ENCODE peak calls at places on chromosome X, in six cellular contexts. One of them, this sample, is unnamed.
A peak's percentile ranks its signal among the peaks of the same experiment; 100 is the strongest.

GRCh38 chrX:1521459-1521956 is 15.5 kb downstream of the P2RY8 start:
- DNase-seq in right cardiac atrium: no peak
- DNase-seq in GM06990: peak; percentile 89
- DNase-seq in B cell: peak; percentile 92
- DNase-seq in Caki2: no peak
- DNase-seq in mesendoderm: peak; percentile 81
- DNase-seq in this sample: no peak

GRCh38 chrX:108701633-108702032 is 34.7 kb downstream of the IRS4 start:
- DNase-seq in right cardiac atrium: no peak
- DNase-seq in GM06990: no peak
- DNase-seq in B cell: no peak
- DNase-seq in Caki2: no peak
- DNase-seq in mesendoderm: no peak
- DNase-seq in this sample: no peak

GRCh38 chrX:3175659-3176438 is 134.6 kb downstream of the ARSF start:
- DNase-seq in right cardiac atrium: no peak
- DNase-seq in GM06990: no peak
- DNase-seq in B cell: no peak
- DNase-seq in Caki2: peak; percentile 66
- DNase-seq in mesendoderm: no peak
- DNase-seq in this sample: no peak

GRCh38 chrX:78753571-78753970 is 6.1 kb downstream of the LPAR4 start:
- DNase-seq in right cardiac atrium: no peak
- DNase-seq in GM06990: no peak
- DNase-seq in B cell: no peak
- DNase-seq in Caki2: no peak
- DNase-seq in mesendoderm: no peak
- DNase-seq in this sample: no peak

GRCh38 chrX:27309406-27309805 is 153.7 kb downstream of the PPP4R3C start:
- DNase-seq in right cardiac atrium: no peak
- DNase-seq in GM06990: no peak
- DNase-seq in B cell: no peak
- DNase-seq in Caki2: no peak
- DNase-seq in mesendoderm: no peak
- DNase-seq in this sample: no peak

GRCh38 chrX:17411189-17411588 is 36.2 kb downstream of the NHS start:
- DNase-seq in right cardiac atrium: no peak
- DNase-seq in GM06990: no peak
- DNase-seq in B cell: no peak
- DNase-seq in Caki2: peak; percentile 7
- DNase-seq in mesendoderm: no peak
- DNase-seq in this sample: no peak

GRCh38 chrX:126489141-126489540 is 63.5 kb downstream of the DCAF12L1 start:
- DNase-seq in right cardiac atrium: no peak
- DNase-seq in GM06990: no peak
- DNase-seq in B cell: no peak
- DNase-seq in Caki2: peak; percentile 45
- DNase-seq in mesendoderm: peak; percentile 0
- DNase-seq in this sample: no peak

GRCh38 chrX:23435575-23435974 is 100.9 kb downstream of the PTCHD1 start:
- DNase-seq in right cardiac atrium: no peak
- DNase-seq in GM06990: no peak
- DNase-seq in B cell: no peak
- DNase-seq in Caki2: no peak
- DNase-seq in mesendoderm: no peak
- DNase-seq in this sample: no peak

GRCh38 chrX:154046262-154046771 is 26.6 kb upstream of the IRAK1 start:
- DNase-seq in right cardiac atrium: peak; percentile 75
- DNase-seq in GM06990: no peak
- DNase-seq in B cell: no peak
- DNase-seq in Caki2: no peak
- DNase-seq in mesendoderm: peak; percentile 23
- DNase-seq in this sample: no peak

GRCh38 chrX:151878574-151878973 is 34.1 kb upstream of the MAGEA4 start:
- DNase-seq in right cardiac atrium: no peak
- DNase-seq in GM06990: no peak
- DNase-seq in B cell: no peak
- DNase-seq in Caki2: no peak
- DNase-seq in mesendoderm: no peak
- DNase-seq in this sample: no peak

GRCh38 chrX:21683910-21684309 is 25.8 kb upstream of the KLHL34 start:
- DNase-seq in right cardiac atrium: no peak
- DNase-seq in GM06990: no peak
- DNase-seq in B cell: no peak
- DNase-seq in Caki2: no peak
- DNase-seq in mesendoderm: no peak
- DNase-seq in this sample: no peak

GRCh38 chrX:138287200-138287865 is 424.2 kb downstream of the FGF13 start:
- DNase-seq in right cardiac atrium: no peak
- DNase-seq in GM06990: no peak
- DNase-seq in B cell: no peak
- DNase-seq in Caki2: peak; percentile 9
- DNase-seq in mesendoderm: peak; percentile 67
- DNase-seq in this sample: no peak

GRCh38 chrX:155065035-155065734 is 5.8 kb downstream of the CMC4 start:
- DNase-seq in right cardiac atrium: no peak
- DNase-seq in GM06990: no peak
- DNase-seq in B cell: no peak
- DNase-seq in Caki2: no peak
- DNase-seq in mesendoderm: no peak
- DNase-seq in this sample: peak; percentile 30

GRCh38 chrX:45324941-45325340 is 124.3 kb upstream of the DIPK2B start:
- DNase-seq in right cardiac atrium: no peak
- DNase-seq in GM06990: no peak
- DNase-seq in B cell: no peak
- DNase-seq in Caki2: no peak
- DNase-seq in mesendoderm: no peak
- DNase-seq in this sample: no peak

GRCh38 chrX:45872480-45872879 is 671.8 kb upstream of the DIPK2B start:
- DNase-seq in right cardiac atrium: no peak
- DNase-seq in GM06990: no peak
- DNase-seq in B cell: no peak
- DNase-seq in Caki2: no peak
- DNase-seq in mesendoderm: no peak
- DNase-seq in this sample: no peak

GRCh38 chrX:150897371-150898319 is 823 bp downstream of the CD99L2 start:
- DNase-seq in right cardiac atrium: peak; percentile 54
- DNase-seq in GM06990: peak; percentile 26
- DNase-seq in B cell: peak; percentile 43
- DNase-seq in Caki2: peak; percentile 2
- DNase-seq in mesendoderm: peak; percentile 51
- DNase-seq in this sample: no peak

GRCh38 chrX:39705299-39705698 is 392.5 kb downstream of the BCOR start:
- DNase-seq in right cardiac atrium: peak; percentile 80
- DNase-seq in GM06990: no peak
- DNase-seq in B cell: no peak
- DNase-seq in Caki2: peak; percentile 43
- DNase-seq in mesendoderm: peak; percentile 52
- DNase-seq in this sample: peak; percentile 82

GRCh38 chrX:145821898-145822567 is 4.4 kb downstream of the SLITRK2 start:
- DNase-seq in right cardiac atrium: no peak
- DNase-seq in GM06990: no peak
- DNase-seq in B cell: no peak
- DNase-seq in Caki2: no peak
- DNase-seq in mesendoderm: no peak
- DNase-seq in this sample: no peak

GRCh38 chrX:9566150-9566621 is 101.3 kb downstream of the TBL1X start:
- DNase-seq in right cardiac atrium: peak; percentile 80
- DNase-seq in GM06990: no peak
- DNase-seq in B cell: no peak
- DNase-seq in Caki2: peak; percentile 84
- DNase-seq in mesendoderm: no peak
- DNase-seq in this sample: no peak

GRCh38 chrX:148499638-148500427 is 584 bp upstream of the AFF2 start:
- DNase-seq in right cardiac atrium: peak; percentile 29
- DNase-seq in GM06990: peak; percentile 1
- DNase-seq in B cell: no peak
- DNase-seq in Caki2: no peak
- DNase-seq in mesendoderm: no peak
- DNase-seq in this sample: peak; percentile 50

This sample was measured in kidney.